ENCODE peak calls at places on chromosomes 4 and X, in six cellular contexts. X, K, C, Y, N and O are unnamed samples.

GRCh38 chrX:105872921-105873320 is 50.6 kb downstream of the NRK start:
- DNase-seq in X (no peak), K (no peak), C (peak; percentile 13), Y (no peak), N (no peak), O (no peak)

GRCh38 chr4:18322111-18322510 is 300.6 kb upstream of the LCORL start:
- DNase-seq in X (no peak), K (no peak), C (no peak), Y (no peak), N (no peak), O (no peak)

GRCh38 chrX:118226060-118226428 is 109.4 kb upstream of the KLHL13 start:
- DNase-seq in X (peak; percentile 57), K (no peak), C (no peak), Y (no peak), N (no peak), O (no peak)

GRCh38 chrX:153903238-153903980 is 1.1 kb upstream of the AVPR2 start:
- DNase-seq in X (no peak), K (no peak), C (no peak), Y (peak; percentile 46), N (no peak), O (no peak)

GRCh38 chrX:142663330-142664095 is 362.2 kb upstream of the SPANXN4 start:
- DNase-seq in X (no peak), K (no peak), C (no peak), Y (no peak), N (no peak), O (no peak)

GRCh38 chr4:154944996-154945395 is 163.9 kb downstream of the RBM46 start:
- DNase-seq in X (no peak), K (no peak), C (no peak), Y (no peak), N (no peak), O (no peak)

GRCh38 chr4:137519406-137519805 is 12.9 kb downstream of the PCDH18 start:
- DNase-seq in X (no peak), K (no peak), C (no peak), Y (no peak), N (no peak), O (no peak)

GRCh38 chr4:8478371-8478770 is 37.8 kb downstream of the TRMT44 start:
- DNase-seq in X (no peak), K (no peak), C (no peak), Y (no peak), N (no peak), O (no peak)

GRCh38 chr4:212438-213174 is 88.3 kb downstream of the ZNF718 start:
- DNase-seq in X (peak; percentile 70), K (peak; percentile 88), C (peak; percentile 95), Y (peak; percentile 77), N (peak; percentile 87), O (peak; percentile 92)

GRCh38 chr4:4852591-4853362 is 6.7 kb upstream of the MSX1 start:
- DNase-seq in X (peak; percentile 54), K (peak; percentile 61), C (peak; percentile 35), Y (no peak), N (no peak), O (no peak)

GRCh38 chr4:183099537-183100297 is 660 bp downstream of the WWC2 start:
- DNase-seq in X (peak; percentile 39), K (peak; percentile 74), C (peak; percentile 58), Y (peak; percentile 30), N (no peak), O (peak; percentile 77)

GRCh38 chr4:3644849-3645627 is 112.8 kb upstream of the LRPAP1 start:
- DNase-seq in X (peak; percentile 51), K (no peak), C (no peak), Y (no peak), N (no peak), O (no peak)

GRCh38 chr4:107838763-107839162 is 14.0 kb downstream of the SGMS2 start:
- DNase-seq in X (no peak), K (no peak), C (no peak), Y (no peak), N (no peak), O (no peak)

GRCh38 chr4:95985791-95986190 is 145.9 kb downstream of the PDHA2 start:
- DNase-seq in X (no peak), K (no peak), C (no peak), Y (no peak), N (no peak), O (no peak)

GRCh38 chrX:70322784-70323183 is 32.9 kb downstream of the KIF4A start:
- DNase-seq in X (no peak), K (no peak), C (no peak), Y (no peak), N (no peak), O (no peak)

GRCh38 chr4:38071801-38072567 is 111.8 kb downstream of the PTTG2 start:
- DNase-seq in X (peak; percentile 13), K (no peak), C (no peak), Y (peak; percentile 46), N (no peak), O (no peak)

GRCh38 chr4:39085891-39086290 is 23.9 kb downstream of the KLHL5 start:
- DNase-seq in X (no peak), K (no peak), C (no peak), Y (no peak), N (no peak), O (no peak)

GRCh38 chrX:109384569-109385174 is 97.2 kb downstream of the GUCY2F start:
- DNase-seq in X (peak; percentile 40), K (no peak), C (no peak), Y (no peak), N (no peak), O (no peak)

GRCh38 chr4:120304801-120305200 is 238.2 kb upstream of the MAD2L1 start:
- DNase-seq in X (no peak), K (no peak), C (no peak), Y (no peak), N (no peak), O (no peak)

GRCh38 chrX:129139837-129140679 is 383.2 kb downstream of the SMARCA1 start:
- DNase-seq in X (no peak), K (no peak), C (no peak), Y (no peak), N (no peak), O (no peak)

GRCh38 chr4:176223561-176223960 is 28.2 kb upstream of the SPATA4 start:
- DNase-seq in X (no peak), K (no peak), C (no peak), Y (no peak), N (no peak), O (no peak)

GRCh38 chr4:92305878-92306520 is 2.2 kb downstream of the GRID2 start:
- DNase-seq in X (no peak), K (no peak), C (peak; percentile 19), Y (no peak), N (no peak), O (no peak)

GRCh38 chr4:47278631-47279030 is 184.9 kb downstream of the COMMD8 start:
- DNase-seq in X (no peak), K (no peak), C (no peak), Y (no peak), N (no peak), O (no peak)

DNA sequence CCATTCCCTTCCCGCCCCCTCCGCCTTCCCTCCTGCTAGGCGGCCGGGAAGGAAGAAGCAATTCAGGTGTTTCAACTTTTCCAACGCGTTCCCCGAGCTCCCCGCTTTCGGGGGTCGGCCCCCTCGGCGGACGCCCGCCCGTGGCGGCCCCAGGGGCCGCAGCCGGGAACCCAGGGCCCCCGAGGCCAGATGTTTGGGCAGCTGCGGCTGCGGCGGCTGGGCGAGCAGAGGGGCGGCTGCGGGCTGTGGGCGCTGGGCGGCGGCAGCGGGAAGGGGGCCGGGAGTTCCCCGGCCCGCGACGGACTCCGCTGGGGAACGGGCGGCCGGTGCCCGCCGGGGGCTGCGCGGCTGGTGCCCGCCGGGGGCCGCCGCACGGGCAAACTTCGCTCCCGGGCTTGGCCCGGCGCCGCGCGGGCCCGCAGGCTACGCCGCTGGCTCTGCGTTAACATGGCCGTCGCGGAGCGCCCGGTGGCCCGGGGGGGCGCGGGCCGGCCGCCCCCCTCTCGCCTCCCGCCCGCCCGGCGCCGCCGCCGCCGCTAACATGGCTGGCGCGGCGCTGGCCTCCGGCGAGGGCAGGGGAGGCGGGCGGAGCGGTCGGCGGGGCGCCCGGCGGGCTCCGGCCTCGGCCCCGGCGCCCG is 510 bp downstream of the HMGB3 start:
- DNase-seq in X (no peak), K (no peak), C (no peak), Y (no peak), N (no peak), O (no peak)
- H3K27ac ChIP-seq in X (peak overlapping the region; percentile 88), K (peak overlapping the region; percentile 62), C (no peak overlapping the region), Y (no peak overlapping the region), N (no peak overlapping the region), O (no peak overlapping the region)

GRCh38 chrX:41086627-41086932 is 1.3 kb downstream of the USP9X start:
- DNase-seq in X (no peak), K (no peak), C (no peak), Y (no peak), N (no peak), O (no peak)
- H3K4me3 ChIP-seq in X (peak overlapping the region; percentile 94), K (peak overlapping the region; percentile 68), C (peak overlapping the region; percentile 94), Y (peak overlapping the region; percentile 91), N (peak overlapping the region; percentile 76), O (peak overlapping the region; percentile 85)

DNA sequence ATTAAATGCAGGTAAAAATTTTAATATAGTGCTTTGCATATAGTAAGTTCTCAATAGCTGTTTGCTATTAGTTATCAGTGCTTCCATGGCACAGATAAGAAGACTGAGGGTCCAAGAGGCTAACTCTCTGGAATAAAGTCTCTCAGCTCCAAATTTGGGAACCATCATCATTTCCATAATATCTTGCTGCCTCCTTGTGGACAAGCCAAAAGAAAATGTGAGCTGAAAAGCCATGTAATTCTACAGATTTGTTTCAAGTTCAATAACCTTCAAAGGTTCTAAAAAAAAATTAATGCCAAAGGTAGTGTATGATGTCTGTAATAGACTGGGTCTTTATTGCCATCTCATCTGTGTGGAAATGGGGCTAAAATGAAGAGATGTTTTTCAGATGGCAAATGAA is 136.9 kb upstream of the VCX start:
- DNase-seq in X (peak; percentile 9), K (no peak), C (no peak), Y (no peak), N (no peak), O (no peak)
- TF ChIP-seq CTCF in X (peak; percentile 40), K (no peak), C (no peak), Y (peak; percentile 19), N (peak; percentile 32), O (no peak)

GRCh38 chr4:106687026-106687425 is 318.4 kb upstream of the GIMD1 start:
- DNase-seq in X (no peak), K (no peak), C (no peak), Y (no peak), N (no peak), O (no peak)
- H3K27ac ChIP-seq in X (no peak overlapping the region), K (no peak overlapping the region), C (no peak overlapping the region), Y (no peak overlapping the region), N (no peak overlapping the region), O (no peak overlapping the region)

GRCh38 chr4:128159967-128160366 is 98.9 kb downstream of the LARP1B start:
- DNase-seq in X (no peak), K (no peak), C (no peak), Y (no peak), N (no peak), O (no peak)

GRCh38 chr4:128161138-128161537 is 100.0 kb downstream of the LARP1B start:
- DNase-seq in X (no peak), K (no peak), C (no peak), Y (no peak), N (no peak), O (no peak)

GRCh38 chr4:128158894-128159293 is 97.8 kb downstream of the LARP1B start:
- DNase-seq in X (no peak), K (no peak), C (no peak), Y (no peak), N (no peak), O (no peak)

GRCh38 chr4:128163177-128164117 is 102.3 kb downstream of the LARP1B start:
- DNase-seq in X (peak; percentile 23), K (no peak), C (no peak), Y (no peak), N (no peak), O (no peak)

GRCh38 chr4:128162434-128162833 is 101.3 kb downstream of the LARP1B start:
- DNase-seq in X (no peak), K (no peak), C (no peak), Y (no peak), N (no peak), O (no peak)
- H3K4me3 ChIP-seq in X (no peak overlapping the region), K (no peak overlapping the region), C (no peak overlapping the region), Y (no peak overlapping the region), N (no peak overlapping the region), O (no peak overlapping the region)